ENCODE peak calls at places on chromosomes 7 and 10, in five cellular contexts. H, Q, M, O and V are unnamed samples. For H3K4me1, the result is how much of the 10 kb centered on the place peaks cover.

GRCh38 chr10:71893920-71894319 is 42.9 kb upstream of the PSAP start:
- DNase-seq in M (no peak), Q (no peak), H (no peak), O (no peak), V (no peak)

GRCh38 chr7:132437730-132438129 is 138.5 kb downstream of the PLXNA4 start:
- DNase-seq in H (no peak), O (peak), M (no peak), Q (peak), V (no peak)

GRCh38 chr7:53110425-53110824 is 75.0 kb downstream of the POM121L12 start:
- DNase-seq in M (no peak), H (no peak), O (no peak), Q (no peak), V (no peak)

GRCh38 chr10:47421057-47421952 is 37.2 kb upstream of the ZNF488 start:
- DNase-seq in O (no peak), Q (no peak), M (no peak), H (no peak), V (no peak)

GRCh38 chr7:98387544-98388226 is 13.2 kb downstream of the BAIAP2L1 start:
- DNase-seq in O (no peak), M (no peak), Q (no peak), H (no peak), V (no peak)

GRCh38 chr7:106887376-106887775 is 22.3 kb downstream of the PIK3CG start:
- DNase-seq in Q (no peak), O (no peak), H (no peak), M (no peak), V (no peak)

GRCh38 chr10:119143657-119144056 is 21.9 kb downstream of the SFXN4 start:
- DNase-seq in O (no peak), M (no peak), Q (no peak), H (no peak), V (no peak)

GRCh38 chr7:32154797-32155196 is 84.6 kb upstream of the PDE1C start:
- DNase-seq in M (peak), O (peak), H (no peak), Q (no peak), V (no peak)

GRCh38 chr7:151453326-151453791 is 13.4 kb upstream of the CRYGN start:
- DNase-seq in H (no peak), Q (no peak), O (no peak), M (no peak), V (no peak)

GRCh38 chr10:74544106-74544505 is 282.3 kb upstream of the KAT6B start:
- DNase-seq in H (no peak), M (no peak), Q (no peak), O (no peak), V (no peak)

GRCh38 chr10:55881588-55881987 is 479.5 kb downstream of the ZWINT start:
- DNase-seq in O (no peak), H (no peak), M (no peak), Q (no peak), V (no peak)

GRCh38 chr10:121976607-121977006 is 1.6 kb upstream of the NSMCE4A start:
- DNase-seq in M (no peak), H (no peak), O (no peak), Q (no peak), V (no peak)

GRCh38 chr7:139743967-139744767 is 33.6 kb downstream of the HIPK2 start:
- DNase-seq in M (no peak), Q (no peak), H (no peak), O (no peak), V (no peak)

GRCh38 chr10:123101844-123102243 is 33.9 kb upstream of the HMX3 start:
- DNase-seq in O (no peak), M (no peak), Q (no peak), H (no peak), V (no peak)

GRCh38 chr7:128954830-128955797 is 17.4 kb downstream of the IRF5 start:
- DNase-seq in H (no peak), O (no peak), M (no peak), Q (no peak), V (no peak)

GRCh38 chr10:112313234-112313633 is 30.0 kb downstream of the TECTB start:
- DNase-seq in M (no peak), H (no peak), Q (no peak), O (no peak), V (no peak)

GRCh38 chr7:1777122-1777521 is 107.0 kb downstream of the ELFN1 start:
- DNase-seq in H (no peak), M (no peak), Q (no peak), O (no peak), V (no peak)

GRCh38 chr10:88080213-88080612 is 216.8 kb downstream of the PTEN start:
- DNase-seq in H (no peak), O (no peak), Q (no peak), M (no peak), V (no peak)

GRCh38 chr10:23525406-23525805 is 86.5 kb downstream of the OTUD1 start:
- DNase-seq in H (peak), Q (peak), M (no peak), O (peak), V (no peak)

GRCh38 chr10:32983333-32983909 is 25.4 kb upstream of the ITGB1 start:
- DNase-seq in M (no peak), H (peak), O (no peak), Q (no peak), V (no peak)

GRCh38 chr7:68470836-68471235 is 1127.4 kb upstream of the AUTS2 start:
- DNase-seq in O (no peak), M (no peak), Q (no peak), H (no peak), V (no peak)

GRCh38 chr10:97050205-97050745 is 135.5 kb downstream of the SLIT1 start:
- DNase-seq in H (no peak), Q (no peak), O (no peak), M (no peak), V (no peak)

GRCh38 chr10:103792547-103792946 is 62.8 kb downstream of the SH3PXD2A start:
- DNase-seq in H (no peak), Q (no peak), M (no peak), O (no peak), V (no peak)

GRCh38 chr10:110016037-110016436 is 8.3 kb downstream of the ADD3 start:
- DNase-seq in H (peak), Q (no peak), O (no peak), M (no peak), V (no peak)

GRCh38 chr10:110020265-110020664 is 12.5 kb downstream of the ADD3 start:
- DNase-seq in O (no peak), M (no peak), H (no peak), Q (no peak), V (no peak)

GRCh38 chr10:110013615-110014293 is 6.0 kb downstream of the ADD3 start:
- DNase-seq in H (no peak), O (no peak), M (no peak), Q (peak), V (no peak)

GRCh38 chr10:110017940-110018339 is 10.2 kb downstream of the ADD3 start:
- DNase-seq in O (no peak), Q (no peak), M (no peak), H (no peak), V (no peak)

GRCh38 chr10:110016957-110017514 is 9.3 kb downstream of the ADD3 start:
- DNase-seq in O (no peak), H (no peak), M (no peak), Q (no peak), V (no peak)
- H3K4me1 ChIP-seq in O (under half), H (under half), M (under half), Q (half or more), V (half or more)

GRCh38 chr10:124688366-124688765 is 55.8 kb downstream of the FAM53B start:
- DNase-seq in H (no peak), M (no peak), Q (no peak), O (no peak), V (no peak)

GRCh38 chr10:124686707-124687376 is 57.3 kb downstream of the FAM53B start:
- DNase-seq in O (peak), Q (no peak), M (no peak), H (no peak), V (no peak)

GRCh38 chr10:124690971-124691370 is 53.2 kb downstream of the FAM53B start:
- DNase-seq in Q (no peak), O (no peak), M (no peak), H (no peak), V (no peak)

GRCh38 chr10:124689911-124690498 is 54.2 kb downstream of the FAM53B start:
- DNase-seq in H (no peak), M (no peak), Q (no peak), O (no peak), V (no peak)

DNA sequence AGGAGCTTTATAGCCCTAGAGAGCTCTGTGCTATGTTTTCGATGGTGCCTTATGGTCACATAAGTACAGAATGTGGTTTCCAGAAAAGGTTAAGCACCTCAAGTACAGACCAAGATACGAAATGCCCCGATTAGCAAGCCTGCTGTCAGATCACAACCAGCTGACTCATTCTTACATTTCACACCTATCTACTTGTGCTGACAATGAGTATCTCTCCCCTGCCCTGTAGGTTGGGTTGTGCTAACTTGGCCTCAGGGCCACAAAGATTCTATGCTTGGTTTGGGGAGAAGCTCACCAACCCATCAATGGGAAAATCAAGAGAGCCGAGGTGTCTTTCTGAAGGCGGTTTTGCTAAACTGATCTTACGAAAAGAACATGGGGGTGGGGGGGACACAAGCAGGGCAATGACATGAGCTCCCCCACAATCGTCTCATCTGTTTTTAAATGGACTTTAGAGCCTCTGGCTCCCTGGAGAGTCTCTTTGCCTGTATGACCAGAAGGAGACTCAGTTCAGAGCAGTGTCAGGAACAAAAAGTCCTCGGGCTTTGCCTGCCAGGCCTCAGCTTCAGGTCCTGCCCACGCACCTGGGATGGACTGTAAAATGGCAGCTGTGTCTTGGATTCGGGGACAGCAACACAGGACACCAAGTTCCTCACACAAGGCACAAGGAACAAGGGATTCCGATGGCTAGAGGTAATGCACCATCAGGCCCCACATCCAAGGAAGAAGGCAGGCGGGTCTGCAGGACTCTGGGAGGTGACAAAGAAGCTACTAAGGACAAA is 55.1 kb downstream of the FAM53B start:
- DNase-seq in H (no peak), M (no peak), Q (peak), O (no peak), V (no peak)
- H3K4me1 ChIP-seq in H (under half), M (under half), Q (half or more), O (under half), V (under half)

DNA sequence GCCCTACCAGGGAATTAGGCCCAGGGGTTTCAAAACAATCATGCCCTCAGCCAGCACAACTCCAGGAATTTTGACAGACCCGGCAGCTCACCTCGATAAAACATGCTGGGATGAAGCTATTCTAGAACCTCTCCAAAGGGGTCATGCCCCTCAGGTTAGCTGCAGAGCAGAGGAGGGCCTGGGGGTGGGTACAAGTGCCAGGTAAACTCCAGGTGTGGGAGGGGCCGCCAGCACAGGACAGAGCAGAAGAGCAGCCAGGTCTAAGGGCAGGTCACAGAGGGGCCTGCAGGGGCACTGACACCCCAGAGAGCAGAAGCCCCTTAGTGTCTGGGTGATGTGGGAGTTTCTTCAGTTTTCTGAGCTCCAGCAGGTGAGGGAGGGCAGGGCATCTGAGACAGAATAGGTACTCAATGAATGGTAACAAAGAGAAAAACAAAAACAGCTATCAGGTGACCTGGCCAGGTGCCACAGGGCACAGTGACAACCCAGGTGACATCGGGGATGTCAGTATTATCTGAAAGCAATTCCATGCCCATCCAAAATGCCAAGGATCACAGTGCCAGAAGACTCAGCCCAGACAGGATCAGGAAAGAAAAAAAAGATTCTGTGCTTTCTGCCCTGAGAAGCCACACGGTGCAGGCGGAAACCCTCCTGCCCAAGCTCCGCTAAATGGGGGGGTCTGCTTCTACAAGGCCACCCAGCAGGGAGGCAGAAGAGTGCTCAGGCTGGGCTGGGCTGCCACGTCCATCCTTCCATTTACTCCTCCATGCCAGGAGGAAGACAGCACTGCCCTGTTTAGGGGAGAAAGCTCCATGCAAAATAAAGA is 104.5 kb downstream of the TNS3 start:
- DNase-seq in H (no peak), M (no peak), Q (no peak), O (no peak), V (no peak)
- H3K4me1 ChIP-seq in H (half or more), M (half or more), Q (under half), O (under half), V (under half)

DNA sequence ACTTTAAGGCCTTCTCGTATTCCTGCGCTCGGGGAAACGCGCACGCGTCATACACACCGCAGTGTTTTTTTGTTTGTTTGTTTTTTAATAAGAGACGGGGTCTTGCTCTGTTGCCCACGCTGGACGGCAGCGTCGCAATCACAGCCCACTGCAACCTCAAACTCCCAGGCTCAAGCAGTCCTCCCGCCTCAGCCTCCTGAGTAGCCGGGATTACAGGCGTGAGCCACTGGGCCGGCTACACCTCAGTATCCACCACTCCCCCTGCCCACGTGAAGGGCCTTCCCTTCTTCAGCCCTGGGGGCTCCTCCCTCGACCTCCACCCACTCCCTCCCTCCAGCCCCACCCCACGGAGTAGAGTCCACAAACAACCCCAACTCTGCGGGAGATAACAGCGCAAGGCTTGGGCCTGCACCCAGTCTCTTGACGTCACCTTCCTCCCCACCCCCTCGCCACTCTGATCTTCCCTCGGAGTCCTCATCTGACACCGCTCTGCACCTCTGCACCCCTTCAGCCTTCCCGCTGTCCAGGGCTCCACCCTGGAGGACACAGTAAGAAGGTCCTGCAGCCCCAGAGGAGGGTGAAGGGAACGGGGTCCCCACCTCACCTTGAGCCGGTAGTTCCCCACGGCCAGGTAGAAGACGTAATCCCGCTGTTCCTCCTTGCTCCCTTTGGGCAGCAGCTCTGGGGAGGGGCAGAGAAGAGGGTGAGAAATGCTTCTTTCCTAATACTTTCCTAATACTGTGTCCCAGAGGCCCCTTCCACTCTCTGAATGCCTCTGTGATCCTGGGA is 2.8 kb upstream of the CLDN15 start:
- DNase-seq in H (no peak), O (no peak), Q (no peak), M (no peak), V (no peak)
- H3K4me1 ChIP-seq in H (under half), O (under half), Q (under half), M (under half), V (under half)

GRCh38 chr7:142797799-142798377 is 27.1 kb downstream of the PRSS2 start:
- DNase-seq in M (peak), H (no peak), O (no peak), Q (peak), V (no peak)
- H3K4me1 ChIP-seq in M (under half), H (under half), O (under half), Q (half or more), V (under half)